ENCODE peak calls at places on chromosomes 16 and 17, in four cellular contexts. J, Y, U and Q are unnamed samples.

GRCh38 chr17:79366988-79367571 is 243.8 kb downstream of the RBFOX3 start:
- DNase-seq in J (no peak), Y (no peak), U (no peak), Q (no peak)

GRCh38 chr17:67059372-67059771 is 15.0 kb downstream of the CACNG1 start:
- DNase-seq in J (no peak), Y (no peak), U (no peak), Q (no peak)

GRCh38 chr17:4161179-4161559 is 18.2 kb downstream of the CYB5D2 start:
- DNase-seq in J (peak), Y (peak), U (peak), Q (peak)

GRCh38 chr16:4411684-4412083 is 4.7 kb downstream of the CORO7 start:
- DNase-seq in J (no peak), Y (no peak), U (no peak), Q (no peak)

GRCh38 chr17:55285340-55286301 is 20.9 kb downstream of the HLF start:
- DNase-seq in J (peak), Y (peak), U (no peak), Q (no peak)

GRCh38 chr16:54055864-54056263 is 230.7 kb downstream of the IRX3 start:
- DNase-seq in J (peak), Y (peak), U (no peak), Q (no peak)

GRCh38 chr17:61656721-61657217 is 65.8 kb upstream of the NACA2 start:
- DNase-seq in J (peak), Y (no peak), U (no peak), Q (no peak)

GRCh38 chr17:56319531-56319930 is 166.3 kb downstream of the ANKFN1 start:
- DNase-seq in J (peak), Y (peak), U (peak), Q (peak)

GRCh38 chr16:50282010-50282538 is 15.7 kb downstream of the ADCY7 start:
- DNase-seq in J (no peak), Y (no peak), U (no peak), Q (peak)

GRCh38 chr17:78355045-78355641 is 4.7 kb downstream of the SOCS3 start:
- DNase-seq in J (no peak), Y (peak), U (no peak), Q (peak)

GRCh38 chr16:66318505-66318904 is 48.0 kb upstream of the CDH5 start:
- DNase-seq in J (no peak), Y (no peak), U (no peak), Q (no peak)

GRCh38 chr17:40727447-40728231 is 24.1 kb upstream of the KRT24 start:
- DNase-seq in J (no peak), Y (no peak), U (no peak), Q (no peak)

GRCh38 chr16:1446296-1447080 is 2.1 kb upstream of the CCDC154 start:
- DNase-seq in J (no peak), Y (no peak), U (no peak), Q (no peak)

GRCh38 chr17:76444518-76445311 is 8.2 kb downstream of the UBE2O start:
- DNase-seq in J (no peak), Y (no peak), U (no peak), Q (peak)

GRCh38 chr17:40352779-40353394 is 11.7 kb downstream of the GJD3 start:
- DNase-seq in J (no peak), Y (peak), U (no peak), Q (peak)

GRCh38 chr16:34054969-34055368 is 595.6 kb downstream of the TP53TG3F start:
- DNase-seq in J (no peak), Y (no peak), U (no peak), Q (no peak)

GRCh38 chr16:1745181-1745899 is 26.0 kb downstream of the NME3 start:
- DNase-seq in J (no peak), Y (no peak), U (no peak), Q (no peak)

GRCh38 chr16:3959148-3959547 is 78.6 kb upstream of the CREBBP start:
- DNase-seq in J (no peak), Y (no peak), U (no peak), Q (no peak)

GRCh38 chr17:4968916-4969550 is 1.4 kb upstream of the SPAG7 start:
- DNase-seq in J (peak), Y (no peak), U (peak), Q (peak)

GRCh38 chr16:19757762-19758595 is 39.9 kb downstream of the IQCK start:
- DNase-seq in J (no peak), Y (peak), U (no peak), Q (no peak)

GRCh38 chr17:64006361-64007088 is 8.4 kb downstream of the PRR29 start:
- DNase-seq in J (peak), Y (peak), U (no peak), Q (peak)

GRCh38 chr17:15408803-15409202 is 58.6 kb downstream of the CDRT4 start:
- DNase-seq in J (no peak), Y (no peak), U (peak), Q (no peak)

GRCh38 chr17:15411556-15412198 is 55.7 kb downstream of the CDRT4 start:
- DNase-seq in J (no peak), Y (no peak), U (no peak), Q (no peak)

GRCh38 chr17:15412606-15413005 is 54.8 kb downstream of the CDRT4 start:
- DNase-seq in J (no peak), Y (no peak), U (no peak), Q (no peak)

GRCh38 chr17:15413101-15413750 is 54.2 kb downstream of the CDRT4 start:
- DNase-seq in J (no peak), Y (no peak), U (no peak), Q (no peak)

GRCh38 chr17:15409721-15410247 is 57.6 kb downstream of the CDRT4 start:
- DNase-seq in J (no peak), Y (no peak), U (no peak), Q (no peak)
- TF ChIP-seq JUN in J (no peak), Y (no peak), U (no peak), Q (no peak)

GRCh38 chr16:8958344-8958808 is 5.3 kb downstream of the USP7 start:
- DNase-seq in J (peak), Y (no peak), U (no peak), Q (no peak)
- TF ChIP-seq MYC in J (no peak), Y (peak), U (no peak), Q (no peak)

DNA sequence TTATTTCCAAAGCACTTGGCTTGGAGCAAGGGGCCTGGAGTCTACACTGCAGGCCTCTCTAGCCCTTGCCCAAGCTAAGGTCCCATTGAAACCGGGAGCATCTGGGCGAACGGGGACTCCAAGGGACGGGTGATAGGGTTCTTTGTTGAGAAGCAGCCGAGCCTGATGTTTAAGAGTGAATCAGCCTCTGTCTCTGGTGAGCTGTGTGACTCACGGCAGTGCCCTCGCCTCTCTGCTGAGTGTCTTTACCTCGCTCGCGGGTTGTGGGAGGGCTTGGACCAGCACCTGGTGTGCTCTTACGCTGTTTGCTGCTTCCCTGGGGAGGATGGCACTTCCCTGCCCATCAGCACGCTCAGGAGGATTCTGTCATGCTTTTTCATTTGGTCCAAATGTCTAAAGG is 1.3 kb downstream of the HGS start:
- DNase-seq in J (peak), Y (no peak), U (peak), Q (no peak)
- TF ChIP-seq JUN in J (no peak), Y (no peak), U (no peak), Q (no peak)

GRCh38 chr17:60145006-60145935 is 4.5 kb upstream of the CA4 start:
- DNase-seq in J (no peak), Y (no peak), U (no peak), Q (no peak)
- TF ChIP-seq MYC in J (no peak), Y (no peak), U (no peak), Q (no peak)

DNA sequence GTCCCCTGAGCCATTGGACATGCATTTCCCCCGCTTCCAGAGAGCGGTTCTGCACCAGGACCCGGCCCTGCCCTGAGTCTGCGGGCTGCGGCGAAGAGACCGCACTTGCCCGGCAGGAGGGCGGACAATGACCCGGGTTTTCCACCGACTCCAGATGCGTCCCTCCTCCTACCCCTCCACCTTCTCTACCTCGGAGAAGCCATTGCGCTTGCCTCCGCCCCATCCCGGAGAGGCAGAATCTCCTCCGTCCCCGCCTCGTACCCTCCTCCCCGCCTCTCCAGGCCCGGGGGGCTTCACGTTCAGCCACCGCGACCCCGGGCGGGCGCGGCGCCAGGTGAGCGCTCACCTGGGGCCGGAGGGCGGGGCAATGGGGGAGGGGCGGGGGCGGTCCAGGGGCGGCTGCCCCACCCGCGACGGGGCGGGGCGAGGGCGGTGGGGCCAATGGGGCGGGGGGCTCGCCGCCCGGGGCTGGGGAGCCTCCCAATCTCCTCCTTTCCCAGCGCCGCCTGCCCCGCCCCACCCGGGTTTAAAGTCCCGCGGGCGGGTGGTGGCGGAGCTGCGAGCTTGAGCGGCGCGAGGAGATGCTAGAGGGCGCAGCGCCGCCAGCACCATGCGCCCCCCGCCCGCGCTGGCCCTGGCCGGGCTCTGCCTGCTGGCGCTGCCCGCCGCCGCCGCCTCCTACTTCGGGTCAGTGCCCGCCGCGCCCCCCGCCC is at the start of gene WNT9B:
- DNase-seq in J (no peak), Y (peak), U (peak), Q (peak)
- TF ChIP-seq JUN in J (no peak), Y (no peak), U (no peak), Q (no peak)